ENCODE peak calls at places on chromosome 16, in seven cellular contexts. Y is glutamatergic neuron, O is lower leg skin, D is A549, W is progenitor cell of endocrine pancreas, M is fibroblast of the aortic adventitia, N is SK-N-SH. U is an unnamed sample.

GRCh38 chr16:85989376-85989775 is 90.4 kb downstream of the IRF8 start:
- DNase-seq in Y (no peak), O (peak), D (no peak), W (no peak), M (no peak), N (no peak), U (no peak)

GRCh38 chr16:51164167-51164566 is 13.1 kb upstream of the SALL1 start:
- DNase-seq in Y (no peak), O (no peak), D (no peak), W (no peak), M (no peak), N (no peak), U (no peak)

GRCh38 chr16:48366165-48367093 is 18.8 kb downstream of the SIAH1 start:
- DNase-seq in Y (peak), O (no peak), D (peak), W (no peak), M (peak), N (peak), U (peak)

GRCh38 chr16:82184213-82184612 is 14.2 kb upstream of the MPHOSPH6 start:
- DNase-seq in Y (no peak), O (no peak), D (no peak), W (no peak), M (no peak), N (no peak), U (no peak)

GRCh38 chr16:47311738-47312505 is 148.9 kb downstream of the ITFG1 start:
- DNase-seq in Y (no peak), O (no peak), D (no peak), W (no peak), M (peak), N (no peak), U (no peak)

GRCh38 chr16:66862023-66862520 is 17.9 kb downstream of the CA7 start:
- DNase-seq in Y (no peak), O (no peak), D (no peak), W (no peak), M (no peak), N (no peak), U (no peak)

GRCh38 chr16:759110-759910 is 1.2 kb upstream of the MSLN start:
- DNase-seq in Y (no peak), O (no peak), D (no peak), W (no peak), M (no peak), N (no peak), U (no peak)

GRCh38 chr16:85185281-85185680 is 73.0 kb upstream of the CIBAR2 start:
- DNase-seq in Y (no peak), O (no peak), D (no peak), W (no peak), M (no peak), N (no peak), U (no peak)

GRCh38 chr16:13928644-13929043 is 8.7 kb downstream of the ERCC4 start:
- DNase-seq in Y (no peak), O (no peak), D (no peak), W (no peak), M (no peak), N (no peak), U (no peak)

GRCh38 chr16:71917900-71918299 is 22.6 kb downstream of the IST1 start:
- DNase-seq in Y (no peak), O (no peak), D (no peak), W (no peak), M (peak), N (no peak), U (no peak)

GRCh38 chr16:49491111-49491670 is 117.6 kb downstream of the C16orf78 start:
- DNase-seq in Y (peak), O (peak), D (no peak), W (no peak), M (no peak), N (no peak), U (no peak)

GRCh38 chr16:17561056-17561455 is 90.3 kb upstream of the XYLT1 start:
- DNase-seq in Y (no peak), O (no peak), D (no peak), W (no peak), M (no peak), N (no peak), U (no peak)

GRCh38 chr16:73232555-73233422 is 184.9 kb upstream of the ZFHX3 start:
- DNase-seq in Y (no peak), O (no peak), D (peak), W (peak), M (peak), N (peak), U (no peak)

GRCh38 chr16:82156761-82157654 is 13.0 kb downstream of the MPHOSPH6 start:
- DNase-seq in Y (no peak), O (no peak), D (no peak), W (no peak), M (peak), N (no peak), U (no peak)

GRCh38 chr16:79369796-79370195 is 230.7 kb downstream of the MAF start:
- DNase-seq in Y (no peak), O (no peak), D (no peak), W (no peak), M (no peak), N (no peak), U (no peak)

GRCh38 chr16:50464325-50465290 is 83.6 kb upstream of the NKD1 start:
- DNase-seq in Y (peak), O (peak), D (no peak), W (no peak), M (no peak), N (no peak), U (no peak)

GRCh38 chr16:86844691-86845090 is 266.3 kb downstream of the FOXL1 start:
- DNase-seq in Y (no peak), O (no peak), D (no peak), W (no peak), M (no peak), N (no peak), U (no peak)

GRCh38 chr16:48101069-48101674 is 54.6 kb downstream of the ABCC12 start:
- DNase-seq in Y (no peak), O (no peak), D (no peak), W (no peak), M (peak), N (no peak), U (no peak)

GRCh38 chr16:73171380-73171779 is 123.5 kb upstream of the ZFHX3 start:
- DNase-seq in Y (no peak), O (no peak), D (no peak), W (no peak), M (no peak), N (peak), U (no peak)

GRCh38 chr16:4481965-4482364 is 5.8 kb downstream of the HMOX2 start:
- DNase-seq in Y (no peak), O (no peak), D (no peak), W (no peak), M (no peak), N (no peak), U (no peak)

GRCh38 chr16:4481526-4481925 is 5.3 kb downstream of the HMOX2 start:
- DNase-seq in Y (no peak), O (no peak), D (no peak), W (no peak), M (no peak), N (no peak), U (no peak)

GRCh38 chr16:4474192-4474961 is at the start of gene NMRAL1:
- DNase-seq in Y (peak), O (peak), D (peak), W (peak), M (peak), N (peak), U (peak)

GRCh38 chr16:4475880-4476790 is at the start of gene HMOX2:
- DNase-seq in Y (peak), O (peak), D (peak), W (peak), M (peak), N (peak), U (peak)

DNA sequence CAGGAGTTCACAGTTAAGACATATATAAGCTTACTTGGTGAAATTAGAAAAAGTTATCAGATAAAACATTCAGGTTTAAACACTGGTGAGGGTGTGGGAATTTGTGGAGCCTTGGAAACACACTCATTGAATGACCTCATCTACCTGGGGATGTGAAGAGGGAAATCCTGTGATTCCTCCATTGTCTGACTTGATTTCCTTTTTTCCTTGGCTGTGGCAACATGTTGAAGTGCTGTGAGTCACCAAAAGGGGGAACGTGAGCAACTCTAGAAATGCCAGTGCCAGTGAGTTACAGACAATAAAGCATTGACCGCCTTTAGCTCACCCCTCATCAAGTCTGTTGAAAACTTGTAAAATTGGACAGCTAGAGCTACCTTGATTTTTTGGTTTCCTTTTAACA is 1.8 kb downstream of the HMOX2 start:
- DNase-seq in Y (no peak), O (no peak), D (no peak), W (no peak), M (peak), N (peak), U (no peak)
- TF ChIP-seq CTCF in Y (no peak), O (no peak), D (no peak), W (peak), M (peak), N (peak), U (no peak)

GRCh38 chr16:78324649-78325274 is 225.3 kb downstream of the WWOX start:
- DNase-seq in Y (no peak), O (no peak), D (no peak), W (no peak), M (no peak), N (no peak), U (no peak)
- TF ChIP-seq CTCF in Y (no peak), O (no peak), D (no peak), W (no peak), M (no peak), N (no peak), U (no peak)

GRCh38 chr16:20676867-20677266 is 20.6 kb downstream of the ACSM1 start:
- DNase-seq in Y (no peak), O (no peak), D (no peak), W (no peak), M (no peak), N (no peak), U (no peak)
- TF ChIP-seq CTCF in Y (peak), O (no peak), D (no peak), W (peak), M (no peak), N (no peak), U (no peak)

GRCh38 chr16:88560722-88561484 is 9.3 kb upstream of the ZC3H18 start:
- DNase-seq in Y (no peak), O (no peak), D (no peak), W (peak), M (peak), N (no peak), U (peak)

GRCh38 chr16:88566158-88566557 is 4.0 kb upstream of the ZC3H18 start:
- DNase-seq in Y (no peak), O (no peak), D (no peak), W (no peak), M (peak), N (no peak), U (no peak)

GRCh38 chr16:88556294-88556988 is 13.8 kb upstream of the ZC3H18 start:
- DNase-seq in Y (no peak), O (no peak), D (no peak), W (no peak), M (no peak), N (no peak), U (no peak)

GRCh38 chr16:88558457-88559442 is 11.5 kb upstream of the ZC3H18 start:
- DNase-seq in Y (peak), O (peak), D (peak), W (no peak), M (peak), N (peak), U (no peak)

DNA sequence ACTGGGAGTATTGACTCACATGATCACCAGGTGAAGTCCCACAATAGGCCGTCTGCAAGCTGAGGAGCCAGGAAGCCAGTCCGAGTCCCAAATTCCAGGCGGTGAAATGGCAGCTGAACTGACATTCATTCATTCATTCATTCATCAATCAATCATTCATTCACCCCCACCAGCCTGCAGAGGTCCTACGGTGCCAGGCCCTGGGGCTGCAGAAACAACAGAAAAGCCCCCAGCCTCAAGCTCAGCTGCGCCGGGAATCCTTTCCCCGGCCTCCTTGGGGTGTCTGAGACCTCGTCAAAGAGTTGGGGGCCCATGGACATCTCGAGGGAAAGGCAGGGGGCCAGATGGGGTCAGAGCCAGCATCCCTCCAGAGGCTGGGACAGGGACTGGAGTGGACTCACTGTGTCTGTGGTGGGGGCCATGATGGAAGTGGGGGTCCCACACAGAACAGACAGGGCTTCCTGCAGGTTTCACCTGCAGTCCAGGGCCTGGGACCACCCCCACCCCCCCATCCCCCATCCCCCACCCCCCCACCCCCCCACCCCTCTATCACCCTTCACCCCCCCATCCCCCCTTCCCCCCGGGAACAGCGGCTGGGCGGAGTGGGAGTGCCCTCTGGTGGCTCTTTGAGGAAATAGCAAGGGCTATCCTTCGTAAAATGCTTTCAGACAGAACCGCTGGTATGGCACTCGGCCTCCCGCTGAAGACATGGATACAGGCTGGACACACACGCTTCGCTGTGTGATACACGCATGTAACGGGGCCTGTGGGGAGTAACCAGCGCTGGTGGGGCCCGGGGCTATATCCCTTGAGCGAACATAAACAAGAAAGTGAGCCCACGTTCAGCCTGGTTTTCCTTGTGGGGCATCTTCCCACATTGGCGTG is 8.5 kb upstream of the ZC3H18 start:
- DNase-seq in Y (peak), O (peak), D (peak), W (no peak), M (peak), N (peak), U (peak)
- TF ChIP-seq CTCF in Y (peak), O (no peak), D (peak), W (peak), M (peak), N (peak), U (peak)

GRCh38 chr16:21639493-21639892 is 12.9 kb downstream of the IGSF6 start:
- DNase-seq in Y (no peak), O (no peak), D (no peak), W (no peak), M (no peak), N (no peak), U (no peak)

GRCh38 chr16:21634216-21634615 is 18.2 kb downstream of the IGSF6 start:
- DNase-seq in Y (no peak), O (no peak), D (no peak), W (no peak), M (no peak), N (no peak), U (no peak)

GRCh38 chr16:21638573-21638975 is 13.8 kb downstream of the IGSF6 start:
- DNase-seq in Y (no peak), O (no peak), D (no peak), W (no peak), M (peak), N (no peak), U (no peak)

DNA sequence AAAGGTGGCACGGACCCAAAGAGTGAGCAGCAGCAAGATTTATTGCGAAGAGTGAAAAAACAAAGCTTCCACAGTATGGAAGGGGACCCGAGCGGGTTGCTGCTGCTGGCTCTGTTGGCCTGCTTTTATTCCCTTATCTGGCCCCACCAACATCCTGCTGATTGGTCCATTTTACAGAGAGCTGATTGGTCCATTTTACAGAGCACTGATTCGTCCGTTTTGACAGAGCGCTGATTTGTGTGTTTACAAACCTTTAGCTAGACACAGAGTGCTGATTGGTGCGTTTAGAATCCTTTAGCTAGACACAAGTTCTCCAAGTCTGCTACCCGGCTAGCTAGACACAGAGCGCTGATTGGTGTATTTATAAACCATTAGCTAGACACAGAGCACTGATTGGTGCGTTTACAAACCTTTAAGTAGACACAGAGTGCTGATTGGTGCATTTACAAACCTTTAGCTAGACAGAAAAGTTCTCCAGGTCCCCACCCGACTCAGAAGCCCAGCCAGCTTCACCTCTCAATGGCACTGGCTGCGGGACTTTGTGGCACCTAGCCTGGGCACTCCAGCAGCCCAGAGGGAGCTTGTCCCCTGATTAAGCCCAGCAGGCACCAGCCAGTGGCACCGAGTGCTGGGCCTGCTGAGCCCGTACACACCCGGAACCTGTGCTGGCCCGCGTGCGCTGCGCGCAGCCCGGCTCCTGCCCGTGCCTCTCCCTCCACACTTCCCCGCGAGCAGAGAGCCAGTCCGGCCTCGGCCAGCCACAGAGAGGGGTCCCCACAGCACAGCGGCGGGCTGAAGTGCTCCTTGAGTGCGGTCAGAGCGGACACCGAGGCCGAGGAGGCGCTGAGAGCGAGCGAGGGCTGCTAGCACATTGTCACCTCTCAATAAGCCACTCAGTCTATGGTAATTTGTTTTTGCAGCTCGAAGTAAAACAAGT is 15.1 kb downstream of the IGSF6 start:
- DNase-seq in Y (no peak), O (no peak), D (no peak), W (no peak), M (no peak), N (no peak), U (no peak)
- TF ChIP-seq CTCF in Y (no peak), O (no peak), D (no peak), W (no peak), M (no peak), N (no peak), U (no peak)

GRCh38 chr16:57306676-57307341 is 22.3 kb upstream of the PLLP start:
- DNase-seq in Y (no peak), O (peak), D (no peak), W (no peak), M (no peak), N (no peak), U (no peak)
- TF ChIP-seq CTCF in Y (no peak), O (no peak), D (no peak), W (no peak), M (no peak), N (no peak), U (no peak)